ENCODE peak calls at places on chromosomes 16 and 17, in four cellular contexts. D is HEK293T, W is K562, Q is HepG2. R is an unnamed sample.

GRCh38 chr16:1407749-1408148 is 6.8 kb downstream of the UNKL start:
- DNase-seq in Q (no peak), W (no peak), D (no peak), R (no peak)

GRCh38 chr16:6602401-6602800 is 730.2 kb upstream of the RBFOX1 start:
- DNase-seq in Q (no peak), W (no peak), D (no peak), R (no peak)

GRCh38 chr17:59001158-59001814 is 105.4 kb downstream of the TRIM37 start:
- DNase-seq in W (peak), D (no peak), Q (no peak), R (no peak)

GRCh38 chr16:86726340-86726739 is 148.0 kb downstream of the FOXL1 start:
- DNase-seq in D (no peak), W (no peak), Q (no peak), R (no peak)

GRCh38 chr17:14575349-14575966 is 274.6 kb downstream of the HS3ST3B1 start:
- DNase-seq in Q (peak), D (no peak), W (no peak), R (no peak)

GRCh38 chr16:68345958-68346635 is 35.3 kb downstream of the PRMT7 start:
- DNase-seq in Q (no peak), W (no peak), D (no peak), R (no peak)

GRCh38 chr17:63945851-63946439 is 13.8 kb upstream of the CD79B start:
- DNase-seq in W (no peak), D (no peak), Q (peak), R (no peak)

GRCh38 chr17:82752371-82753200 is 721 bp downstream of the TBCD start:
- DNase-seq in D (no peak), Q (no peak), W (peak), R (no peak)

GRCh38 chr17:2055494-2056220 is 754 bp downstream of the HIC1 start:
- DNase-seq in Q (no peak), D (no peak), W (no peak), R (no peak)

GRCh38 chr17:46768540-46768870 is 50.0 kb downstream of the WNT3 start:
- DNase-seq in W (no peak), D (no peak), Q (no peak), R (no peak)

DNA sequence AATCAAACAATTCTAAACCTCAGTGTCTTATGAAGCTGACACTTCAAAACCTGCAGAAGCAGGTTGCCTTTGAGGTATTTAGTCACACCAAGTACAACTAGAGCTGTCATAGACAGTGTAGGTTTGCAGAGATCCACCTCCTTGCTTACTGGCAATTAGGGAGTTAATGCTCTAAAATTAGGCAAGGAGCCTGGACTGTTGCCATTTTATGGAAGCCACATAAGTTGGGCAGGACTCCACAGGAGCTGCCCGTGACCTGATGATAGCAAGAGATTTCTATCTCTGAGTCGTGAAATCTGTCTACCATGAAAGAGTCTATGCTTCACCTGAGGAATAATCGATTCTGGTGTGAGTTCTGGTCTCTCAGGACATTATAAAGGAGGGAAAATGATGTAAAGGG is 8.9 kb downstream of the EME1 start:
- DNase-seq in Q (no peak), D (no peak), W (no peak), R (no peak)
- TF ChIP-seq ELF4 in Q (no peak), D (no peak), W (no peak), R (no peak)

DNA sequence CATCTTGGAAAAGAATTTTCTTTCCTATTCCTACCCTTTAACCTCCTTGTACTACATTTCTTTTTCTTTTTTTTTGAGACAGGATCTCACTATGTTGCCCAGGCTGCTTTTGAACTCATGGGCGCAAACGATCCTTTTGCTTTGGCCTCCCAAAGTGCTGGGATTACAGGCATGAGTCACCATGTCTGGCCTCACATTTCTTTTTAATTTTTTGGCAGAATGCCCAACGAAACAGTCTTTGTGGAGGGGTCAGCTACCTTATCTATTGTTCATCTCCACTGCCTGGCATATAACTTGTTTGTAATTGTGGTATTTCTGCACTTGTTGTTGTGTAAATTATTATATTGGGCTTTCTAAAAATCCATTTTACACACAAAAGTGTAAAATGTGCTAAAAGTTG is 27.3 kb downstream of the MAP2K4 start:
- DNase-seq in D (no peak), Q (no peak), W (peak), R (no peak)
- TF ChIP-seq ELF4 in D (no peak), Q (no peak), W (no peak), R (no peak)

GRCh38 chr17:10089221-10089799 is 109.1 kb downstream of the GAS7 start:
- DNase-seq in D (no peak), W (no peak), Q (no peak), R (no peak)
- TF ChIP-seq ELF4 in D (no peak), W (no peak), Q (no peak), R (no peak)

DNA sequence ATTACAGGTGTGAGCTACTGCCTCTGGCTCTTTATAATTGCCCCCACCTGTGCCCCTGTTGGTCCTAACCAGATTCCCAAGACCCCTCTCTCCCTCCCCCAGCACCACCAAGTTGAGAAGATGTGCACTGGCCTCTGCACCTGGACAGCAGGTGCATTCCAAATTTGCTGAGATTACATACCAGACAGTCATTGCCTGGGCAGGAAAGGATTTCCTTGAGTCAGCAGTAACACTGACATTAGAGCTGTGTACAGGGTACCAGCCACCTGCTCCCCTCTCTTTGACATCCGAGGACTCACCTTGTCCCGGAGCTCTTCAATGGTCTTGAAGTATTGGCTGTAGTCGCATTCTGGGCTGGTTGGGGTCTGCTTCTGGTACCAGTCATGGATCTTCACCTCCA is 659 bp downstream of the KRT15 start:
- DNase-seq in Q (no peak), W (no peak), D (no peak), R (no peak)
- TF ChIP-seq ELF4 in Q (no peak), W (no peak), D (no peak), R (no peak)

GRCh38 chr16:66619534-66620418 is 15.3 kb downstream of the CMTM3 start:
- DNase-seq in Q (no peak), D (no peak), W (no peak), R (no peak)
- TF ChIP-seq ELF4 in Q (no peak), D (no peak), W (no peak), R (no peak)

GRCh38 chr16:50282955-50283631 is 16.7 kb downstream of the ADCY7 start:
- DNase-seq in D (no peak), Q (peak), W (no peak), R (no peak)
- TF ChIP-seq ELF4 in D (no peak), Q (no peak), W (no peak), R (no peak)

GRCh38 chr16:14565688-14566025 is 64.4 kb downstream of the PARN start:
- DNase-seq in Q (no peak), W (no peak), D (no peak), R (no peak)

GRCh38 chr16:14564881-14565687 is 65.0 kb downstream of the PARN start:
- DNase-seq in Q (peak), D (no peak), W (no peak), R (no peak)

GRCh38 chr16:14564323-14564722 is 65.7 kb downstream of the PARN start:
- DNase-seq in W (no peak), Q (peak), D (no peak), R (no peak)

GRCh38 chr16:14560523-14560922 is 69.5 kb downstream of the PARN start:
- DNase-seq in W (no peak), D (no peak), Q (no peak), R (no peak)

GRCh38 chr16:14562691-14563491 is 67.2 kb downstream of the PARN start:
- DNase-seq in D (peak), Q (peak), W (no peak), R (no peak)
- TF ChIP-seq ELF4 in D (no peak), Q (peak), W (no peak), R (no peak)

GRCh38 chr17:28293994-28294393 is 25.0 kb upstream of the TMEM97 start:
- DNase-seq in D (no peak), W (no peak), Q (no peak), R (no peak)

GRCh38 chr17:28290703-28291102 is 28.3 kb upstream of the TMEM97 start:
- DNase-seq in Q (peak), W (no peak), D (no peak), R (no peak)

GRCh38 chr17:28298449-28298848 is 20.6 kb upstream of the TMEM97 start:
- DNase-seq in W (no peak), Q (no peak), D (no peak), R (no peak)

GRCh38 chr17:28291780-28292330 is 27.1 kb upstream of the TMEM97 start:
- DNase-seq in Q (no peak), W (no peak), D (no peak), R (no peak)

DNA sequence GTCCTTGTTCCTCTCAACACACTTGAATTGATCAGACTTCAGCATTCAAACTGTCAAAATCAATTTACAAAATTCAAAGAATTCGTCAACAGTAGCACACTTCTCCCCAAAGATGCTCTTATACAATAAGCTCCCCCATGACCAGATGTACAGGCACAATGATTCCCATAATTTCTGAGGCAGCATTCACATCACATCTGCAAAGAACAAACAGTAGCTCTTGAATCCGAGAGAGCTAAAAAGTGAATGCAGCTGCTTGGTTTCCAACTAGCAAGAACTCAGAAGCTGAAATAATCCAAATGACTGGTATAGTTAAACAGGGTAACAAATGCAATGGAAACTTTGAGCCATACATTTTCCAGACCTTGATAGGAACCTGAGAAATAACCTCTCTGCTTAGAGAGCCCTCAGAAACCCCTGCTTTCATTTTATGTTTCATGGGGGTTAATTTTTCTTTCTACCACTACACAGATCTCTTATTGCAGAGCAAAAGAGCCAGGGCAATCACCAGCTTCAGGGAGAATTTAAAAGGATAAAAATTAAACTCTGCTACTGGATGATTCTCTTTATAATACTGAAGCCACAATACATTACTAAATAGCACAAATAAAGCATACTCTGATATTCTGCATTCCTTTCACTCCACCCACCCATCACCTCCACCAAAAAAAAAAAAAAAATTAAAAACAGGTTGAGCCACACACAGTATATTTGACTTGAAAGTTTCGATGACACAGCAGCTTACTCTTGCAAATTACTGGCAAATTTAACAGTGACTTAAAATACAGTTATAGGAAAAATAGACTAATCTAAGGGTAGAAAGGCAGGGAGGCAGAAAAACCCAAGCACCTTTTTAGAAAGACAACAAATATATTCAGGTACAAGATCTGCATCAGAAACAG is 23.1 kb upstream of the TMEM97 start:
- DNase-seq in D (no peak), Q (no peak), W (no peak), R (no peak)
- TF ChIP-seq ELF4 in D (no peak), Q (no peak), W (no peak), R (no peak)